ENCODE peak calls at places on chromosome 15, in five cellular contexts. Y is A549, S is psoas muscle, L is pancreas, Z is ovary. O is an unnamed sample.

GRCh38 chr15:95812491-95812890 is 518.0 kb upstream of the NR2F2 start:
- DNase-seq in Y (no peak), S (no peak), L (no peak), Z (no peak), O (no peak)

GRCh38 chr15:34336947-34337556 is 529 bp downstream of the SLC12A6 start:
- DNase-seq in Y (no peak), S (no peak), L (no peak), Z (peak), O (peak)

GRCh38 chr15:33234019-33234418 is 39.5 kb upstream of the FMN1 start:
- DNase-seq in Y (peak), S (no peak), L (no peak), Z (no peak), O (no peak)

GRCh38 chr15:52383100-52383588 is 87.5 kb upstream of the MYO5C start:
- DNase-seq in Y (no peak), S (no peak), L (no peak), Z (no peak), O (no peak)

GRCh38 chr15:61146643-61147230 is 82.4 kb downstream of the RORA start:
- DNase-seq in Y (no peak), S (no peak), L (no peak), Z (no peak), O (no peak)

GRCh38 chr15:25684521-25685215 is 178.5 kb downstream of the ATP10A start:
- DNase-seq in Y (no peak), S (peak), L (no peak), Z (no peak), O (peak)

GRCh38 chr15:87527416-87527815 is 729.1 kb downstream of the NTRK3 start:
- DNase-seq in Y (no peak), S (no peak), L (peak), Z (no peak), O (no peak)

GRCh38 chr15:70870066-70870465 is 16.1 kb upstream of the LARP6 start:
- DNase-seq in Y (no peak), S (no peak), L (no peak), Z (no peak), O (no peak)

GRCh38 chr15:79060175-79060574 is 30.4 kb downstream of the RASGRF1 start:
- DNase-seq in Y (no peak), S (no peak), L (no peak), Z (no peak), O (no peak)

GRCh38 chr15:78438595-78439285 is 724 bp downstream of the IREB2 start:
- DNase-seq in Y (peak), S (no peak), L (no peak), Z (no peak), O (no peak)

GRCh38 chr15:82875411-82876003 is 66.1 kb downstream of the WHAMM start:
- DNase-seq in Y (no peak), S (no peak), L (no peak), Z (no peak), O (no peak)

GRCh38 chr15:58678683-58679082 is 70.8 kb downstream of the ADAM10 start:
- DNase-seq in Y (no peak), S (no peak), L (no peak), Z (no peak), O (no peak)

GRCh38 chr15:28264166-28264565 is 57.8 kb downstream of the HERC2 start:
- DNase-seq in Y (no peak), S (no peak), L (no peak), Z (no peak), O (no peak)

GRCh38 chr15:55742927-55743614 is at the start of gene PRTG:
- DNase-seq in Y (peak), S (peak), L (peak), Z (peak), O (peak)

GRCh38 chr15:52078876-52079700 is 33.5 kb downstream of the BCL2L10 start:
- DNase-seq in Y (peak), S (peak), L (peak), Z (peak), O (peak)

GRCh38 chr15:44029940-44030568 is 165.0 kb downstream of the FRMD5 start:
- DNase-seq in Y (no peak), S (no peak), L (no peak), Z (no peak), O (no peak)

GRCh38 chr15:65653781-65654521 is 32.2 kb downstream of the SLC24A1 start:
- DNase-seq in Y (no peak), S (no peak), L (no peak), Z (peak), O (no peak)

GRCh38 chr15:29849716-29850115 is 27.4 kb upstream of the TJP1 start:
- DNase-seq in Y (no peak), S (no peak), L (no peak), Z (no peak), O (no peak)

GRCh38 chr15:74832826-74833225 is 6.4 kb downstream of the CPLX3 start:
- DNase-seq in Y (no peak), S (no peak), L (no peak), Z (no peak), O (no peak)

GRCh38 chr15:85618956-85619491 is 175.7 kb downstream of the KLHL25 start:
- DNase-seq in Y (no peak), S (peak), L (peak), Z (peak), O (peak)

GRCh38 chr15:72230197-72231065 is 559 bp downstream of the PKM start:
- DNase-seq in Y (peak), S (peak), L (peak), Z (peak), O (peak)

GRCh38 chr15:33113666-33114483 is 80.6 kb downstream of the FMN1 start:
- DNase-seq in Y (no peak), S (no peak), L (no peak), Z (no peak), O (no peak)

GRCh38 chr15:85754993-85755392 is 39.7 kb downstream of the KLHL25 start:
- DNase-seq in Y (no peak), S (no peak), L (peak), Z (no peak), O (peak)

GRCh38 chr15:70466895-70467529 is 296.3 kb downstream of the UACA start:
- DNase-seq in Y (peak), S (no peak), L (no peak), Z (peak), O (peak)

GRCh38 chr15:58329781-58330467 is 101.9 kb upstream of the LIPC start:
- DNase-seq in Y (no peak), S (peak), L (peak), Z (no peak), O (no peak)

GRCh38 chr15:66039117-66039860 is 170.0 kb downstream of the RAB11A start:
- DNase-seq in Y (no peak), S (no peak), L (no peak), Z (no peak), O (no peak)

GRCh38 chr15:84883916-84884781 is at the start of gene SLC28A1:
- DNase-seq in Y (no peak), S (no peak), L (peak), Z (no peak), O (no peak)

GRCh38 chr15:90037961-90038633 is 37.0 kb downstream of the ZNF710 start:
- DNase-seq in Y (no peak), S (no peak), L (no peak), Z (no peak), O (peak)

GRCh38 chr15:78565097-78565950 is at the start of gene CHRNA5:
- DNase-seq in Y (peak), S (peak), L (peak), Z (peak), O (peak)

GRCh38 chr15:92886815-92887214 is 13.3 kb upstream of the CHD2 start:
- DNase-seq in Y (no peak), S (no peak), L (no peak), Z (no peak), O (no peak)

GRCh38 chr15:85010472-85011209 is 29.0 kb downstream of the PDE8A start:
- DNase-seq in Y (no peak), S (no peak), L (no peak), Z (no peak), O (no peak)

GRCh38 chr15:42858540-42858939 is 62.0 kb downstream of the TTBK2 start:
- DNase-seq in Y (no peak), S (no peak), L (no peak), Z (no peak), O (no peak)

GRCh38 chr15:40372966-40373365 is 9.6 kb upstream of the KNSTRN start:
- DNase-seq in Y (no peak), S (no peak), L (no peak), Z (no peak), O (no peak)

GRCh38 chr15:88680241-88680910 is 41.6 kb downstream of the ISG20 start:
- DNase-seq in Y (no peak), S (no peak), L (no peak), Z (no peak), O (no peak)

GRCh38 chr15:54836052-54836795 is 360.5 kb downstream of the RSL24D1 start:
- DNase-seq in Y (no peak), S (no peak), L (no peak), Z (no peak), O (no peak)

GRCh38 chr15:77251662-77252061 is 168.2 kb downstream of the PEAK1 start:
- DNase-seq in Y (no peak), S (no peak), L (no peak), Z (no peak), O (no peak)

DNA sequence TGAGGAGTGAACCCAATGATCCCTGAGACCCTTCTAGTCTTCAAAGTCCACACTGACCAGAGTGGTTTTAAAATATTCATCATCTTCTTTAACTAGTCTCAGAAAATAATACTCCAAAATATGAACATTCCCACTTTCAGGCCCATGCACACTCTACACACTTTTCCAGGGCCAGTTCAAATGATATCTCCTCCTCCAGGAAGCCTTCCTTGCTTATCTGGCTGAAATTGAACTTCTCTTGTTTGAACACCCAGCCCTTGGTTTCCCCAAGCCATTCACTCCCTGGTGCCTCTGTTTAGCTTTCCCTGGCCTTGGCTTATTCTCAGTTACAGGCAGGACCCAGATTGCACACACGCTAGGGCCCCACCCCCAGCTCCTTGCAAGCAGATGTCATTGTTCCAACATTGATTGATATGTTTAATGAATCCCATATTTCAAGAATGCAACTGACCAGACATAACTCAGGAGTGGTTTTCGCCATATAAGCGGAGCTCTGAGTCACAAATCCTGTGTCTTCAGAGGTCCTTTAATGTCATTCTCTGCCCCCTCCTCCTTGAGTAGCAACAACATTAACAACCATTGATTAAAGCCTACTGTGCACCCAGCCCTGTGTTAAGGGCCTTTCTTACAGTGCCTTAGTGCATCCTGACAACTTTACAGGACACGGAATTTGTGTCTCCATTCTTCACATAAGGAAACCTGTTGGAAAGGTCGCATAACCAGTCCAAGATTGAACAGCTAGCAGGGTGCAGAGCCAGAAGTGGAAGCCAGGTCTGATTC is 2.1 kb downstream of the ITGA11 start:
- DNase-seq in Y (no peak), S (no peak), L (peak), Z (no peak), O (no peak)
- H3K27ac ChIP-seq in Y (no peak), S (no peak), L (no peak), Z (no peak), O (no peak)

GRCh38 chr15:56917652-56918045 is 795 bp upstream of the TCF12 start:
- DNase-seq in Y (peak), S (peak), L (no peak), Z (no peak), O (no peak)
- H3K4me3 ChIP-seq in Y (peak), S (peak), L (peak), Z (peak), O (peak)

DNA sequence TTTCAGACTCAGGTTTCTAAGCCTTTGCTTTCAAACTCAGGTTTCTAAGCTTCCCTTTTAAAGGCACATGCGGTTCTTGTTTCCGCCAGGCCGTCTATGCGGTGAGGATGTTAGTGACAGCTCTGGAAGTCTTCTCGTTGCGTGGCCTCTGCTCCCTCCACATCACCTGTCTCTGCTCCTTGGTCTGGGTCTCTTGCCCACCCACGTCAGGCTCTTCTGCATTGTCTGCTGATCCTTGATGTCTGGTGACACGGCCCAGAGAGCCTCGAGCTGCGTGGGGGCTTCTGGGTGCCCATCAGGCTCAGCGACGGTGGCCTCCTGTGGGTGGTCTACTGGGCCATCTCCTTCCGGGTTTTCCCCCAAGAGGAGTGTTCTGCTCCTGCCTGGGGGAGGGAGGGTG is 30.5 kb downstream of the KLF13 start:
- DNase-seq in Y (no peak), S (no peak), L (no peak), Z (no peak), O (no peak)
- H3K27ac ChIP-seq in Y (no peak), S (no peak), L (no peak), Z (no peak), O (no peak)

GRCh38 chr15:38128389-38128788 is 124.2 kb upstream of the SPRED1 start:
- DNase-seq in Y (no peak), S (no peak), L (no peak), Z (no peak), O (no peak)

GRCh38 chr15:38127306-38127731 is 125.3 kb upstream of the SPRED1 start:
- DNase-seq in Y (no peak), S (no peak), L (no peak), Z (no peak), O (no peak)

GRCh38 chr15:38130739-38131498 is 121.7 kb upstream of the SPRED1 start:
- DNase-seq in Y (no peak), S (peak), L (peak), Z (peak), O (peak)

GRCh38 chr15:38130200-38130567 is 122.5 kb upstream of the SPRED1 start:
- DNase-seq in Y (no peak), S (no peak), L (no peak), Z (no peak), O (no peak)

DNA sequence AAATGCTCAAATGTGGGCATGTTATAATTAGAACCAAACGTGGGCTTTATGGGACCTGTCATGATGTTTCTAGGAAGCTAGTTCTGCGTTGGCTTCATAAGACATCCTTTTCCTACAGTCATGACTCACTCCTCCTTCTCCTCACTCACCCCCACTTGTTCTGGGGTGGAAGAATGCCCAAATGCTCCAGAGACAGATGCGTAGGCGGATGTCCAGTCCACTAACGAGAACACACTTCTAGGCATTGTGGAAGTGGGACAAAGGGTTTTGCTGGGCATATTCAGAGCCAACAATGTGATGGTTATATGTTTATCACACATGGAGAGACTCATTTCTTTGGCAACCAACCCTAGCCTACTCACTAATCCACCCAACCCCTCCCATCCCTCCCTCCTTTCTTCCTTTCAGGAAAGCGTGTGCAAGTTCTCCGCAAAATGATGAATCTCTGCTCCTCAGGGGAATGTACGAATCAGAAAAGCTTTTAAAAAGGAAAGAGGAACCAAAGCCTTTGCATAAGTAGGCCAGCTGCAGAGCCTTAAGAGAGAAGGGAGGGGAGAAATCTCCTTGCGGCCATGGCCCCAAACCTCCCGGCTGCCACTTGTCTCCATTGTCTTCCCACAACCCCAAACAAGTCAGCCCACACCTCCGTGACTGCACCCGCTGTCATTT is 123.0 kb upstream of the SPRED1 start:
- DNase-seq in Y (no peak), S (peak), L (peak), Z (peak), O (peak)
- H3K4me3 ChIP-seq in Y (no peak), S (peak), L (no peak), Z (peak), O (peak)

GRCh38 chr15:60012695-60013094 is 8.6 kb downstream of the FOXB1 start:
- DNase-seq in Y (no peak), S (no peak), L (no peak), Z (no peak), O (no peak)

GRCh38 chr15:60010467-60011257 is 6.6 kb downstream of the FOXB1 start:
- DNase-seq in Y (no peak), S (no peak), L (no peak), Z (no peak), O (no peak)

GRCh38 chr15:60009124-60009523 is 5.0 kb downstream of the FOXB1 start:
- DNase-seq in Y (no peak), S (no peak), L (no peak), Z (no peak), O (no peak)

GRCh38 chr15:60006808-60007346 is 2.8 kb downstream of the FOXB1 start:
- DNase-seq in Y (no peak), S (no peak), L (no peak), Z (no peak), O (no peak)

GRCh38 chr15:60009581-60010379 is 5.7 kb downstream of the FOXB1 start:
- DNase-seq in Y (no peak), S (no peak), L (no peak), Z (no peak), O (no peak)
- H3K27ac ChIP-seq in Y (no peak), S (no peak), L (no peak), Z (no peak), O (no peak)

DNA sequence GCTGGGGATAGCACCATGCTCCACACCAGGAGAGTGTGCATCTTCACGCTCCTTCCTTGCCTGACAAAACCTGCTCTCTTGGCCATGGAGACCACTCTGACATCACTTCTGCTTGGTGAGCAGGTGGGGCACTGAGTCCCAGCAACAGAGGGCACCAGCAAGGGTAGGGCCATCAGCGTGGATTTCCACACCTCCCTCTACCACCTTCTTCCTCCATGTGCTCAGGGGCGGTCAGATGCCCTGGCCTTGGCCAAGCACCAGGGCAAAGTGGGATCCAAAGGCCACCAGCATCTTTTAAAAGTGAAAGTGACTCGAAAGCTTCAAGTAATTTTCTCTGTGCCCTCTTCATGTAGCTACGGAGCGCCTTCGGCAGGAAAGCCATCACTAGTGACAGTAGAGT is 58.1 kb downstream of the CHSY1 start:
- DNase-seq in Y (no peak), S (no peak), L (no peak), Z (no peak), O (no peak)
- H3K4me3 ChIP-seq in Y (no peak), S (peak), L (no peak), Z (no peak), O (no peak)

DNA sequence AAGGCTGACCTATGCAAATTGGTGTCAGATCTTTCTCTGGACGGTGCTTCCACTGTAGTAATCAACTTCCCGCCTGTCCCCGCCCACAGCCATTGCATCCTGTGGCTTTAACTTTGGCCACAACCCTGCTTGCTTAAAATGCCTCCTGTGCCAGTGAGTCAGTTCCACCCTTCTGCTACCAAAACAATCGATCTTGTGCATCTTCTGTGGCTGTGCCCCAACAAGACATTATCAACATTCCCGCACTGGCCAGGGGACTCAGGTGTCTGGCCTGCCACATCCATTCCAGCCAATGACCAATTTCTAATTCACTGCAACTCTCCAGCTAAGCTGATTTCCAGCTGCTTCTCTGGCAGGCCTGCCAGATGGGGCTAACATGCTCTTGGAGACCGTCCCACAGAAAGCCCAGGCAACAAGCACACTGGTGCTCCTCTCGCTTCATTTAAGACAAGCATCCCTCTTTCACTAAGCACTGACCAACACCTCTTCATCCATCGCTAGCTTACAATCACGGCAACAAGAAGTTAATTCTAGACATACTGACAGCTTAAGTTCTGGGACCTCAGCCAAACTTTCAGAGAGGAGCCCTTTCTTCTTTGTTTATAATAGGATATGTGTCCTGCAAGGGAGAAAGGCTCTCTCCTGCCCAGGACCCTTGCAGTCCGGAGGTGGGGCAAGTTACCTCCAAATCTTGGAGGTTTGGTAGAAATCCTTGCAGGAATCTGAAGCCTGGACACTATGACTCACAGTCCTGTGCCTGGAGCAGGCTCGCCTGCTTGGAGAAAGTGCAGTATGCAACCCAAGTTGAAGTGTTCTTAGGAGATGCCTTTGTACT is 6.7 kb downstream of the CA12 start:
- DNase-seq in Y (no peak), S (peak), L (no peak), Z (no peak), O (no peak)
- H3K27ac ChIP-seq in Y (peak), S (no peak), L (no peak), Z (no peak), O (peak)

O was measured in sigmoid colon.